ENCODE peak calls at places on chromosomes 7 and 10, in nine cellular contexts. O is stimulated activated CD4-positive, alpha-beta T cell treated with anti-CD3 and anti-CD28 coated beads, Interleukin-1b, Interleukin-23, amount 100 ng/mL, for 24 hours; T is lower leg skin; J is stimulated activated naive CD8-positive, alpha-beta T cell treated with anti-CD3 and anti-CD28 coated beads, Interleukin-15, Interleukin-2, amounts not matched to agents 100 U/mL and 50 U/mL, for 24 hours; S is NCI-H2081; V is GM20000; H is T-helper 2 cell; G is stromal cell of bone marrow; K is fibroblast of mammary gland. L is an unnamed sample.

GRCh38 chr7:44431091-44431608 is 59.3 kb downstream of the NUDCD3 start:
- DNase-seq in O (no peak), T (no peak), J (peak), S (peak), V (peak), H (no peak), G (no peak), K (no peak), L (no peak)

GRCh38 chr10:102504179-102504975 is 605 bp downstream of the SUFU start:
- DNase-seq in O (no peak), T (peak), J (peak), S (no peak), V (no peak), H (peak), G (no peak), K (peak), L (peak)

GRCh38 chr10:114271014-114271778 is 32.1 kb downstream of the VWA2 start:
- DNase-seq in O (no peak), T (peak), J (no peak), S (no peak), V (no peak), H (no peak), G (no peak), K (no peak), L (no peak)

GRCh38 chr10:79130846-79131245 is 62.1 kb downstream of the ZMIZ1 start:
- DNase-seq in O (no peak), T (no peak), J (no peak), S (no peak), V (no peak), H (no peak), G (no peak), K (no peak), L (no peak)

GRCh38 chr7:16431646-16432424 is 10.5 kb upstream of the CRPPA start:
- DNase-seq in O (no peak), T (peak), J (no peak), S (peak), V (peak), H (no peak), G (no peak), K (peak), L (no peak)

GRCh38 chr10:130341325-130341724 is 205.1 kb downstream of the GLRX3 start:
- DNase-seq in O (no peak), T (no peak), J (peak), S (no peak), V (no peak), H (no peak), G (no peak), K (no peak), L (peak)

GRCh38 chr10:71213127-71213616 is 802 bp downstream of the UNC5B start:
- DNase-seq in O (no peak), T (peak), J (peak), S (peak), V (peak), H (no peak), G (peak), K (peak), L (peak)

GRCh38 chr10:29055091-29055490 is 233.8 kb upstream of the LYZL1 start:
- DNase-seq in O (no peak), T (no peak), J (no peak), S (no peak), V (no peak), H (no peak), G (no peak), K (no peak), L (no peak)

GRCh38 chr10:15540729-15541128 is 169.6 kb upstream of the FAM171A1 start:
- DNase-seq in O (no peak), T (no peak), J (no peak), S (no peak), V (no peak), H (no peak), G (no peak), K (peak), L (no peak)

GRCh38 chr7:111164442-111164841 is 73.5 kb downstream of the LRRN3 start:
- DNase-seq in O (no peak), T (no peak), J (no peak), S (no peak), V (no peak), H (no peak), G (no peak), K (peak), L (no peak)

GRCh38 chr10:105041956-105042355 is 400.9 kb downstream of the SORCS3 start:
- DNase-seq in O (no peak), T (no peak), J (no peak), S (no peak), V (no peak), H (no peak), G (no peak), K (no peak), L (no peak)

GRCh38 chr7:45161842-45162241 is 4.3 kb downstream of the RAMP3 start:
- DNase-seq in O (no peak), T (no peak), J (no peak), S (no peak), V (no peak), H (no peak), G (no peak), K (no peak), L (no peak)

GRCh38 chr10:74391786-74392185 is 240.8 kb downstream of the ADK start:
- DNase-seq in O (no peak), T (no peak), J (no peak), S (no peak), V (no peak), H (no peak), G (no peak), K (no peak), L (no peak)

GRCh38 chr7:1553513-1554210 is 2.3 kb downstream of the TMEM184A start:
- DNase-seq in O (no peak), T (no peak), J (no peak), S (no peak), V (no peak), H (no peak), G (no peak), K (no peak), L (peak)

GRCh38 chr10:113558336-113558735 is 5.5 kb downstream of the HABP2 start:
- DNase-seq in O (no peak), T (no peak), J (no peak), S (no peak), V (no peak), H (no peak), G (no peak), K (no peak), L (no peak)

GRCh38 chr7:34320412-34320811 is 337.6 kb upstream of the NPSR1 start:
- DNase-seq in O (no peak), T (no peak), J (no peak), S (no peak), V (no peak), H (no peak), G (no peak), K (no peak), L (peak)

GRCh38 chr7:112400141-112400540 is 50.1 kb upstream of the IFRD1 start:
- DNase-seq in O (no peak), T (no peak), J (no peak), S (no peak), V (no peak), H (no peak), G (no peak), K (peak), L (no peak)

GRCh38 chr10:28445511-28445910 is 87.4 kb upstream of the WAC start:
- DNase-seq in O (no peak), T (no peak), J (no peak), S (no peak), V (no peak), H (no peak), G (no peak), K (no peak), L (no peak)

GRCh38 chr10:49053053-49053997 is 62.0 kb downstream of the VSTM4 start:
- DNase-seq in O (no peak), T (peak), J (no peak), S (no peak), V (peak), H (no peak), G (no peak), K (no peak), L (peak)

GRCh38 chr10:133442967-133443924 is 10.5 kb upstream of the SCART1 start:
- DNase-seq in O (no peak), T (peak), J (no peak), S (no peak), V (no peak), H (no peak), G (no peak), K (no peak), L (no peak)

GRCh38 chr7:157645539-157645938 is 308.7 kb downstream of the DNAJB6 start:
- DNase-seq in O (no peak), T (no peak), J (no peak), S (no peak), V (no peak), H (no peak), G (no peak), K (no peak), L (no peak)

GRCh38 chr7:24778543-24779282 is 21.4 kb upstream of the GSDME start:
- DNase-seq in O (no peak), T (peak), J (no peak), S (no peak), V (peak), H (no peak), G (peak), K (peak), L (peak)

GRCh38 chr7:45080265-45080957 is 8.4 kb downstream of the NACAD start:
- DNase-seq in O (no peak), T (no peak), J (no peak), S (no peak), V (no peak), H (no peak), G (no peak), K (no peak), L (no peak)

GRCh38 chr10:42783181-42783549 is 570 bp downstream of the BMS1 start:
- DNase-seq in O (no peak), T (no peak), J (peak), S (peak), V (no peak), H (no peak), G (no peak), K (peak), L (no peak)

GRCh38 chr7:96526492-96526891 is 183.2 kb downstream of the SEM1 start:
- DNase-seq in O (no peak), T (no peak), J (no peak), S (no peak), V (no peak), H (no peak), G (no peak), K (no peak), L (no peak)

GRCh38 chr10:126972622-126973414 is 67.6 kb downstream of the DOCK1 start:
- DNase-seq in O (no peak), T (no peak), J (no peak), S (no peak), V (no peak), H (no peak), G (peak), K (peak), L (no peak)

GRCh38 chr10:3948843-3949242 is 163.8 kb upstream of the KLF6 start:
- DNase-seq in O (peak), T (peak), J (peak), S (peak), V (no peak), H (peak), G (no peak), K (peak), L (no peak)

GRCh38 chr10:63666836-63667383 is 145.7 kb downstream of the REEP3 start:
- DNase-seq in O (no peak), T (no peak), J (no peak), S (no peak), V (peak), H (no peak), G (peak), K (peak), L (no peak)

GRCh38 chr7:56074371-56074791 is 10.3 kb downstream of the SUMF2 start:
- DNase-seq in O (peak), T (peak), J (peak), S (peak), V (peak), H (peak), G (peak), K (peak), L (peak)

GRCh38 chr7:111045469-111045868 is 45.5 kb upstream of the LRRN3 start:
- DNase-seq in O (no peak), T (no peak), J (no peak), S (no peak), V (no peak), H (no peak), G (no peak), K (peak), L (no peak)

GRCh38 chr10:4034907-4035581 is 250.0 kb upstream of the KLF6 start:
- DNase-seq in O (no peak), T (peak), J (peak), S (no peak), V (no peak), H (no peak), G (no peak), K (peak), L (no peak)

GRCh38 chr7:102306916-102307677 is 20.4 kb downstream of the SH2B2 start:
- DNase-seq in O (no peak), T (peak), J (peak), S (no peak), V (peak), H (no peak), G (peak), K (no peak), L (peak)

GRCh38 chr7:101426303-101427011 is 63.8 kb downstream of the COL26A1 start:
- DNase-seq in O (no peak), T (no peak), J (no peak), S (no peak), V (no peak), H (no peak), G (no peak), K (no peak), L (no peak)

GRCh38 chr7:85185355-85186082 is 1.3 kb downstream of the SEMA3D start:
- DNase-seq in O (no peak), T (peak), J (no peak), S (peak), V (peak), H (no peak), G (no peak), K (peak), L (peak)

GRCh38 chr7:108452707-108453106 is 3.5 kb downstream of the NRCAM start:
- DNase-seq in O (no peak), T (no peak), J (no peak), S (peak), V (peak), H (no peak), G (no peak), K (peak), L (no peak)

GRCh38 chr7:128894101-128894440 is 16.4 kb downstream of the KCP start:
- DNase-seq in O (no peak), T (no peak), J (no peak), S (no peak), V (no peak), H (no peak), G (no peak), K (no peak), L (no peak)

L was measured in left ventricle myocardium superior.